ENCODE peak calls at places on chromosomes 11 and 22, in ten cellular contexts. K, B, I, X, R, W, N, U, Q and C are unnamed samples.

GRCh38 chr11:77003954-77004353 is 30.2 kb upstream of the B3GNT6 start:
- DNase-seq in K (no peak), B (no peak), I (no peak), X (no peak), R (peak; percentile 5), W (no peak), N (no peak), U (no peak), Q (no peak), C (no peak)

GRCh38 chr11:100780470-100780869 is 93.4 kb downstream of the ARHGAP42 start:
- DNase-seq in K (no peak), B (no peak), I (no peak), X (no peak), R (no peak), W (no peak), N (no peak), U (no peak), Q (no peak), C (no peak)

GRCh38 chr11:35354644-35355043 is 64.7 kb downstream of the SLC1A2 start:
- DNase-seq in K (no peak), B (no peak), I (no peak), X (no peak), R (peak; percentile 38), W (no peak), N (no peak), U (no peak), Q (no peak), C (no peak)

GRCh38 chr22:39292561-39293074 is 26.8 kb downstream of the RPL3 start:
- DNase-seq in K (peak; percentile 27), B (no peak), I (peak; percentile 34), X (peak; percentile 94), R (peak; percentile 92), W (peak; percentile 94), N (peak; percentile 48), U (peak; percentile 88), Q (peak; percentile 68), C (peak; percentile 39)

GRCh38 chr11:43772733-43773132 is 92.2 kb downstream of the HSD17B12 start:
- DNase-seq in K (no peak), B (no peak), I (no peak), X (no peak), R (no peak), W (no peak), N (no peak), U (no peak), Q (no peak), C (no peak)

GRCh38 chr11:121892131-121892681 is 223.8 kb downstream of the BLID start:
- DNase-seq in K (no peak), B (no peak), I (no peak), X (peak; percentile 67), R (peak; percentile 56), W (no peak), N (peak; percentile 54), U (peak; percentile 52), Q (no peak), C (peak; percentile 8)

GRCh38 chr11:107859459-107860239 is 1.1 kb upstream of the SLC35F2 start:
- DNase-seq in K (peak; percentile 75), B (no peak), I (no peak), X (peak; percentile 81), R (no peak), W (peak; percentile 11), N (no peak), U (peak; percentile 64), Q (peak; percentile 20), C (peak; percentile 12)

GRCh38 chr11:114820621-114821020 is 142.3 kb downstream of the NXPE2 start:
- DNase-seq in K (peak; percentile 87), B (no peak), I (no peak), X (no peak), R (no peak), W (no peak), N (no peak), U (no peak), Q (no peak), C (no peak)

GRCh38 chr22:22984967-22985366 is 85.4 kb upstream of the GNAZ start:
- DNase-seq in K (no peak), B (no peak), I (no peak), X (no peak), R (no peak), W (no peak), N (no peak), U (no peak), Q (no peak), C (no peak)
- TF ChIP-seq CTCF in K (no peak), B (no peak), I (no peak), X (no peak), R (no peak), W (no peak), N (no peak), U (no peak), Q (no peak), C (no peak)

GRCh38 chr22:50275181-50276055 is 5.2 kb upstream of the MAPK11 start:
- DNase-seq in K (no peak), B (no peak), I (no peak), X (no peak), R (no peak), W (no peak), N (no peak), U (no peak), Q (no peak), C (no peak)

GRCh38 chr22:50272103-50272782 is 2.1 kb upstream of the MAPK11 start:
- DNase-seq in K (peak; percentile 35), B (no peak), I (no peak), X (no peak), R (peak; percentile 13), W (no peak), N (peak; percentile 57), U (no peak), Q (no peak), C (no peak)

GRCh38 chr22:50271519-50271970 is 1.4 kb upstream of the MAPK11 start:
- DNase-seq in K (peak; percentile 86), B (no peak), I (peak; percentile 67), X (no peak), R (peak; percentile 38), W (peak; percentile 67), N (peak; percentile 87), U (peak; percentile 79), Q (peak; percentile 88), C (peak; percentile 69)

GRCh38 chr22:50276143-50276542 is 6.0 kb upstream of the MAPK11 start:
- DNase-seq in K (peak; percentile 63), B (no peak), I (no peak), X (no peak), R (peak; percentile 43), W (no peak), N (peak; percentile 64), U (peak; percentile 76), Q (no peak), C (peak; percentile 52)

GRCh38 chr22:50274311-50274710 is 4.1 kb upstream of the MAPK11 start:
- DNase-seq in K (peak; percentile 63), B (no peak), I (no peak), X (no peak), R (peak; percentile 54), W (peak; percentile 57), N (peak; percentile 75), U (no peak), Q (peak; percentile 47), C (no peak)
- TF ChIP-seq CTCF in K (peak; percentile 59), B (peak; percentile 46), I (peak; percentile 51), X (peak; percentile 33), R (peak; percentile 36), W (peak; percentile 48), N (peak; percentile 50), U (peak; percentile 5), Q (peak; percentile 12), C (no peak)

GRCh38 chr11:57619331-57619730 is 21.8 kb downstream of the SERPING1 start:
- DNase-seq in K (no peak), B (no peak), I (no peak), X (no peak), R (no peak), W (no peak), N (no peak), U (no peak), Q (no peak), C (no peak)
- TF ChIP-seq CTCF in K (peak; percentile 45), B (peak; percentile 15), I (peak; percentile 37), X (no peak), R (no peak), W (no peak), N (peak; percentile 33), U (no peak), Q (no peak), C (peak; percentile 21)

DNA sequence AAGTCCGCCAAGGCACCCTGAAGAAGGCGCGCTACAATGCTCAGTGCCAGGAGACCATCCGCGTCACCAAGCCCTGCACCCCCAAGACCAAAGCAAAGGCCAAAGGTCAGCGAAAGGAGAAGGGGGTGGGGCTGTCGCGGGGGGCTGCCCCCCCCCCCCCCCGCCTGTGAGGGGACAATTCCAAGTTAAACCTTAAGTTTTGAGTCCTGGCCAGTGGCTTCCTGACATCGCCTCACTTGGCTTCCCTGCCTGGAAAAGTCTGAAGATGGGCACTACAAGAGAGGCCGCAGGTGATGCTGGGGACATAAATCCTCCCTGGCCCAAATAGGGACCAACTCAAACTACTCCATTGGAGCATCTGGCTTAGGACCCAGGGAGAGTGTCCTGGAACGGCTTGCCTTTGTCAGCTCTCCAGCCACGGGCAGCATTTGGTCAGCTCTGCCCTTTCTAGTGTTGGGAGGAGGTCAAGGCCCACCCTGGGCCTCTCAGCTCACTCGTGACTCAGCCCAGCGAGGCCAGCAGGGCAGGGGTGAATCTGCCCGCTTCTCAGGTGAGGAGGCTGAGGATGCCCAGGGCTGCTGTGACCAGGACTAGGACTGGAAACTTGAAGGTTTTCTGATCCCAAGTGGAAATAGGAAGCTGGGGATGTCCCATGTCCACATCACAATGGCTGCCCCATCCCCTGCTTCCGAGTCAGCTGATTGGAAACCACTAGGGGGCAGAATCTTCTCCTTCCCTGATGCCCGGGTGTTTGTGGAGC is 1.4 kb downstream of the MDK start:
- DNase-seq in K (peak; percentile 68), B (no peak), I (no peak), X (peak; percentile 59), R (peak; percentile 46), W (no peak), N (peak; percentile 56), U (peak; percentile 61), Q (peak; percentile 47), C (peak; percentile 68)
- TF ChIP-seq CTCF in K (peak; percentile 75), B (peak; percentile 70), I (peak; percentile 68), X (peak; percentile 43), R (peak; percentile 66), W (peak; percentile 66), N (peak; percentile 70), U (peak; percentile 44), Q (peak; percentile 54), C (peak; percentile 63)

GRCh38 chr11:38824573-38824972 is 2226.5 kb upstream of the RAG2 start:
- DNase-seq in K (no peak), B (no peak), I (no peak), X (no peak), R (peak; percentile 19), W (no peak), N (no peak), U (no peak), Q (no peak), C (no peak)
- TF ChIP-seq CTCF in K (peak; percentile 64), B (peak; percentile 43), I (peak; percentile 52), X (no peak), R (peak; percentile 32), W (no peak), N (peak; percentile 46), U (no peak), Q (peak; percentile 34), C (peak; percentile 31)

GRCh38 chr11:64340671-64341335 is 799 bp downstream of the CCDC88B start:
- DNase-seq in K (peak; percentile 31), B (no peak), I (peak; percentile 62), X (no peak), R (no peak), W (no peak), N (peak; percentile 38), U (peak; percentile 70), Q (peak; percentile 87), C (peak; percentile 69)
- TF ChIP-seq CTCF in K (peak; percentile 35), B (no peak), I (no peak), X (no peak), R (no peak), W (no peak), N (no peak), U (no peak), Q (no peak), C (no peak)